ENCODE peak calls at places on chromosomes 3 and 15, in ten cellular contexts. L is activated B cell treated with CpG ODN at 0.5 μM for 24 hours, Y is IMR-90, B is tibial nerve, K is adrenal gland, D is tibial artery, A is heart right ventricle, G is progenitor cell of endocrine pancreas, E is lower leg skin, Z is GM12865. T is an unnamed sample.
A peak's percentile ranks its signal among the peaks of the same experiment; 100 is the strongest.

GRCh38 chr3:67947808-67948508 is 293.5 kb upstream of the SUCLG2 start:
- DNase-seq in A (no peak), K (no peak), L (no peak), D (no peak), E (no peak), Z (peak; percentile 5), Y (no peak), B (no peak), G (peak; percentile 34), T (no peak)

GRCh38 chr3:112357888-112358287 is 24.9 kb downstream of the CD200 start:
- DNase-seq in B (no peak), Z (peak; percentile 23), K (no peak), A (peak; percentile 47), L (no peak), Y (no peak), E (no peak), D (no peak), G (no peak), T (no peak)

GRCh38 chr3:71127052-71127451 is 456.5 kb downstream of the FOXP1 start:
- DNase-seq in B (no peak), D (no peak), K (no peak), L (no peak), G (no peak), Z (no peak), A (no peak), E (no peak), Y (no peak), T (no peak)

GRCh38 chr3:81352867-81353266 is 408.6 kb downstream of the GBE1 start:
- DNase-seq in A (peak; percentile 13), D (no peak), B (no peak), Y (peak; percentile 8), Z (peak; percentile 33), K (no peak), G (no peak), L (no peak), E (no peak), T (no peak)

GRCh38 chr15:72042054-72042453 is 75.9 kb downstream of the MYO9A start:
- DNase-seq in B (no peak), Z (no peak), K (no peak), Y (no peak), L (no peak), D (no peak), E (no peak), G (no peak), A (no peak), T (no peak)

GRCh38 chr15:78831229-78832207 is 20.3 kb upstream of the ADAMTS7 start:
- DNase-seq in B (no peak), G (no peak), A (no peak), L (no peak), Y (no peak), D (no peak), K (no peak), E (no peak), Z (no peak), T (no peak)

GRCh38 chr15:49864251-49864650 is 243.4 kb downstream of the DTWD1 start:
- DNase-seq in B (no peak), Y (no peak), A (no peak), G (no peak), E (no peak), L (no peak), K (no peak), D (no peak), Z (no peak), T (no peak)

GRCh38 chr3:139526146-139526545 is 13.4 kb downstream of the RBP1 start:
- DNase-seq in D (no peak), L (no peak), B (no peak), A (no peak), G (no peak), Z (no peak), K (no peak), E (no peak), Y (no peak), T (no peak)

GRCh38 chr15:85168642-85169173 is 187.1 kb downstream of the PDE8A start:
- DNase-seq in D (no peak), Z (peak; percentile 40), B (no peak), E (no peak), A (no peak), L (peak; percentile 15), Y (peak; percentile 8), K (peak; percentile 37), G (peak; percentile 24), T (no peak)

GRCh38 chr15:69668049-69668705 is 215.6 kb downstream of the RPLP1 start:
- DNase-seq in Y (no peak), G (no peak), D (peak; percentile 72), A (no peak), E (no peak), Z (peak; percentile 52), B (no peak), L (no peak), K (no peak), T (no peak)

GRCh38 chr15:39685999-39686613 is 96.5 kb downstream of the FSIP1 start:
- DNase-seq in G (peak; percentile 18), D (no peak), K (peak; percentile 26), L (no peak), Z (peak; percentile 63), B (peak; percentile 67), Y (peak; percentile 70), E (peak; percentile 28), A (peak; percentile 32), T (no peak)

GRCh38 chr3:7285502-7285901 is 424.6 kb downstream of the GRM7 start:
- DNase-seq in G (no peak), D (no peak), K (no peak), B (no peak), Z (peak; percentile 13), A (no peak), E (no peak), L (no peak), Y (no peak), T (no peak)

GRCh38 chr15:67805871-67806538 is 19.3 kb upstream of the SKOR1 start:
- DNase-seq in Z (no peak), L (no peak), Y (no peak), D (no peak), E (no peak), A (no peak), B (no peak), G (no peak), K (no peak), T (no peak)

GRCh38 chr15:60390931-60391501 is 6.8 kb downstream of the ANXA2 start:
- DNase-seq in K (peak; percentile 62), Z (no peak), A (peak; percentile 52), D (peak; percentile 79), G (no peak), L (no peak), E (no peak), Y (peak; percentile 83), B (no peak), T (no peak)

DNA sequence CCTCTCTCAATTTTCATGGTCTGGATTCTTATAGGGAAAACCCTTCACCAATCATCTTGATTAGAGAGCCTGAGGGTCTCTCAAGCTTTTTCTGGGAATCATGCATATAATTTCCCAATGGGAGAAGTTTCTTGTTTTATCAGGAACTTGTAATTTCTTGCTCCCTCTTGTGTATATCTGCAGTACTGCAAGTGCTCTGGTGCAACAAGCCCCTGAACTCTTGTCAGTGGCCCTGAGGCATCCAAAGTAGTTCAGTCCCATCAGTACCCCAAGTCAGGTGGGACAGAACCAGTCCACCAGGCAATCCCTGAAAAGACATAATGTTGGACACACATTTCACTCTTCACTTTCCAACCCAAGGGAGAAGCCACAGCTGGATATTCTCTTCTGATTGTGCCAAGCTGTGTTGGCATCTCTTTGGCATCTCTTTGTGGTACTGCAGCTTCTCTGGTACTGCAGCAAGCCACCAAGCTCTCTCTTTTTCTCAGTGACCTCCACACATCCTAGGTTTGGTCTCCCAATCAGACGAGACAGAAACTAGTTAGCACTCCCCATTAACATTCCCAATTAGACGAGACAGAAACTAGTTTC is 214.5 kb downstream of the ZIC4 start:
- DNase-seq in Y (peak; percentile 75), A (peak; percentile 16), Z (peak; percentile 69), G (peak; percentile 26), L (no peak), D (no peak), K (peak; percentile 26), E (peak; percentile 18), B (peak; percentile 55), T (no peak)
- TF ChIP-seq CTCF in Y (peak; percentile 66), A (peak; percentile 75), Z (peak; percentile 67), G (peak; percentile 74), L (no peak), D (peak; percentile 32), K (peak; percentile 38), E (no peak), B (peak; percentile 49), T (no peak)

GRCh38 chr15:82731527-82731926 is 21.9 kb upstream of the AP3B2 start:
- DNase-seq in Y (no peak), G (no peak), D (no peak), K (no peak), E (no peak), A (no peak), B (no peak), Z (no peak), L (no peak), T (no peak)
- TF ChIP-seq CTCF in Y (no peak), G (no peak), D (no peak), K (no peak), E (no peak), A (no peak), B (no peak), Z (no peak), L (no peak), T (no peak)

DNA sequence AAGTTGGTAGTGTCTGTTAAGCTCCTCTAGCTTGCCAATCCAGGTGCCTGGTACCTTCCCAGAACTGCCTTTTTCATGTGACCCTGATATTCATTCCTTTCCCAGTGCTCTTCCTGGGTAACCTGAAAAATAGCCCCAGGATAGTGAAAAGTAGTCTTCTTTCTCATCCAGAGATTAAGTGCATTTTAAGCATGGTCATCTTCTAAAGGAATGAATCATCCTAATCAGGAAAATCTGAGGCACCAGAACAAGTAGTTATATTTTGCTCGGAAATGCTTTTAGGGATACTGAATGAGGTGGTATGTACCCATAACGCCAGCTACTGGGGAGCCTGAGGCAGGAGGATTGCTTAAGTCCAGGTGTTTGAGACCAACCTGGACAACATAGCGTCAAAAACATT is 23.1 kb upstream of the PDCD6IP start:
- DNase-seq in G (no peak), D (no peak), Z (no peak), E (no peak), B (no peak), K (no peak), A (no peak), L (no peak), Y (no peak), T (no peak)
- TF ChIP-seq CTCF in G (no peak), D (no peak), Z (no peak), E (no peak), B (no peak), K (no peak), A (no peak), L (no peak), Y (no peak), T (no peak)

DNA sequence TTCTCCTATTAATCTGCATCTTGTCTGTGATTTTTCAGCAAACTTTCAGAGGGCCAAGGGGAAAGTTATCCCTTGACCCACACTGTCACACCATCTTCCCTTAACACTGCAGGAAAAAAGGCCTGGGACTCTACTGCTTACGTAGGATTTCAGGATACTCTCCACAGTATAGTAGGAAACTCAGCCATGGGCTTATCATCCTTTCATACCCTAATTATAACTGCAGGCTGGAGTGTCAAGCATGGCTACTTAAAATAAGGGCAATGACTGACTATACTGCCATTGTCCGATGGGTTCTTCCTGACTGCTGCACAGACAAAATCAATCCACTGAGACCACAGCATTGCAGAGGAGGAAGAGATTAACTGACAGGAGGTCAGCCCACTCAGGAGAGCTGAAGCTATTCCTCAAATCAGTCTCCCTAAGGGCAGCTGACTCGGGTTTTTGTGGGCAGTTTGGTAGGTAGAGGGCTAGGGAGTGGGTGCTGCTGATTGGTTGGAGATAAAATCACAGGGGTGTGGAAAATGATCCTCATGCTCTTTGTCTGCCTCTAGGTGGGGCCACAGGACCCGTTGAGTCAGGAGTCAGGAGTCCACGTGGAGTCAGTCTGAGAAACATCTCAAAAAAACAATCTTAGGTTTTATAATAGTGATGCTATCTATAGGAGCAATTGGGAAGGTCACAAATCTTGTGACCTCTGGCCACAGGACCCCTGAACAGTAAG is 118.2 kb upstream of the STRIT1 start:
- DNase-seq in E (no peak), Z (peak; percentile 10), B (no peak), L (no peak), A (no peak), G (no peak), D (no peak), Y (no peak), K (no peak), T (no peak)
- TF ChIP-seq CTCF in E (no peak), Z (peak; percentile 5), B (no peak), L (no peak), A (no peak), G (no peak), D (no peak), Y (no peak), K (no peak), T (no peak)

T was measured in omental fat pad.